ENCODE peak calls at places on chromosomes 11 and 22, in seven cellular contexts. E is GM23338, M is T-cell, Y is mucosa of descending colon, Z is GM12891, J is RCC 7860, A is stomach. C is an unnamed sample.

GRCh38 chr22:23178512-23179254 is 1.6 kb upstream of the BCR start:
- DNase-seq in M (peak; percentile 48), J (peak; percentile 29), Z (peak; percentile 62), A (peak; percentile 75), E (peak; percentile 88), Y (peak; percentile 79), C (peak; percentile 85)

GRCh38 chr11:87421422-87421821 is 383.7 kb downstream of the TMEM135 start:
- DNase-seq in E (peak; percentile 93), Z (peak; percentile 11), A (no peak), Y (no peak), M (no peak), J (peak; percentile 62), C (peak; percentile 73)

GRCh38 chr11:36431429-36432092 is 78.5 kb downstream of the TRAF6 start:
- DNase-seq in Z (no peak), M (no peak), E (no peak), Y (no peak), A (peak; percentile 27), J (peak; percentile 82), C (no peak)

GRCh38 chr11:19316434-19316833 is 75.7 kb upstream of the E2F8 start:
- DNase-seq in A (no peak), Y (no peak), Z (no peak), J (no peak), E (no peak), M (no peak), C (no peak)

GRCh38 chr11:36738292-36738861 is 140.3 kb upstream of the RAG2 start:
- DNase-seq in J (no peak), Z (no peak), E (no peak), Y (no peak), A (no peak), M (no peak), C (no peak)

GRCh38 chr11:16776716-16777115 is 38.3 kb downstream of the C11orf58 start:
- DNase-seq in E (no peak), A (peak; percentile 18), J (no peak), Y (no peak), Z (no peak), M (no peak), C (no peak)

GRCh38 chr11:10878408-10879214 is 20.8 kb upstream of the ZBED5 start:
- DNase-seq in A (no peak), M (no peak), Y (no peak), Z (no peak), E (peak; percentile 91), J (peak; percentile 16), C (peak; percentile 41)

GRCh38 chr11:114082415-114082748 is 22.9 kb downstream of the ZBTB16 start:
- DNase-seq in Y (no peak), E (no peak), M (no peak), J (no peak), A (no peak), Z (no peak), C (no peak)

GRCh38 chr22:42678894-42679293 is 29.7 kb upstream of the CYB5R3 start:
- DNase-seq in Z (no peak), E (no peak), M (no peak), Y (no peak), A (no peak), J (no peak), C (no peak)

GRCh38 chr11:62410972-62411371 is 7.9 kb upstream of the SCGB1A1 start:
- DNase-seq in A (no peak), E (no peak), J (no peak), M (no peak), Y (no peak), Z (no peak), C (no peak)

GRCh38 chr11:119641991-119642745 is 86.8 kb downstream of the NECTIN1 start:
- DNase-seq in J (peak; percentile 4), E (peak; percentile 79), Y (no peak), M (no peak), A (no peak), Z (no peak), C (peak; percentile 41)

GRCh38 chr11:34605481-34606325 is 15.2 kb upstream of the EHF start:
- DNase-seq in Y (no peak), M (no peak), J (no peak), E (no peak), Z (no peak), A (no peak), C (no peak)

GRCh38 chr22:23772315-23773246 is at the start of gene MMP11:
- DNase-seq in A (peak; percentile 67), Y (peak; percentile 81), E (peak; percentile 82), J (no peak), M (peak; percentile 40), Z (peak; percentile 68), C (peak; percentile 58)

GRCh38 chr11:46916251-46916650 is 2.1 kb downstream of the LRP4 start:
- DNase-seq in E (no peak), Y (no peak), Z (no peak), M (no peak), A (no peak), J (no peak), C (no peak)

GRCh38 chr11:86147004-86147403 is 78.1 kb upstream of the PICALM start:
- DNase-seq in A (no peak), M (no peak), E (no peak), Y (no peak), Z (no peak), J (no peak), C (no peak)

GRCh38 chr11:75626692-75627536 is 41.9 kb downstream of the MAP6 start:
- DNase-seq in J (no peak), E (no peak), M (no peak), Z (no peak), A (no peak), Y (no peak), C (no peak)

GRCh38 chr22:49788492-49788891 is 39.2 kb downstream of the BRD1 start:
- DNase-seq in E (no peak), Y (peak; percentile 63), J (no peak), A (peak; percentile 44), Z (no peak), M (no peak), C (no peak)

GRCh38 chr11:73454987-73455386 is 78.8 kb downstream of the RELT start:
- DNase-seq in M (no peak), Z (no peak), Y (no peak), A (no peak), E (no peak), J (no peak), C (no peak)

GRCh38 chr22:35630387-35630793 is 13.3 kb upstream of the MB start:
- DNase-seq in J (peak; percentile 62), E (peak; percentile 39), Y (no peak), A (no peak), M (no peak), Z (no peak), C (no peak)

GRCh38 chr11:95306816-95307215 is 75.8 kb upstream of the SESN3 start:
- DNase-seq in M (no peak), Y (no peak), E (no peak), J (no peak), A (no peak), Z (no peak), C (no peak)

C was measured in NCI-H2171 treated with DMSO at 0.1 percent for 48 hours.